ENCODE peak calls at places on chromosome 9, in four cellular contexts. One of them, this sample, is unnamed.

GRCh38 chr9:68974431-68974830 is 39.5 kb downstream of the PRKACG start:
- DNase-seq in CD8-positive, alpha-beta T cell: no peak
- DNase-seq in fibroblast of the aortic adventitia: no peak
- DNase-seq in upper lobe of left lung: no peak
- DNase-seq in this sample: no peak

GRCh38 chr9:105842023-105842644 is 147.8 kb downstream of the TMEM38B start:
- DNase-seq in CD8-positive, alpha-beta T cell: no peak
- DNase-seq in fibroblast of the aortic adventitia: peak
- DNase-seq in upper lobe of left lung: no peak
- DNase-seq in this sample: peak

GRCh38 chr9:124764774-124765438 is 6.2 kb downstream of the NR6A1 start:
- DNase-seq in CD8-positive, alpha-beta T cell: no peak
- DNase-seq in fibroblast of the aortic adventitia: peak
- DNase-seq in upper lobe of left lung: no peak
- DNase-seq in this sample: peak

GRCh38 chr9:88007291-88007650 is 32.9 kb upstream of the CDK20 start:
- DNase-seq in CD8-positive, alpha-beta T cell: no peak
- DNase-seq in fibroblast of the aortic adventitia: no peak
- DNase-seq in upper lobe of left lung: no peak
- DNase-seq in this sample: no peak

GRCh38 chr9:20526500-20527319 is 95.6 kb downstream of the MLLT3 start:
- DNase-seq in CD8-positive, alpha-beta T cell: no peak
- DNase-seq in fibroblast of the aortic adventitia: peak
- DNase-seq in upper lobe of left lung: no peak
- DNase-seq in this sample: peak

GRCh38 chr9:99025616-99026270 is 79.2 kb upstream of the TGFBR1 start:
- DNase-seq in CD8-positive, alpha-beta T cell: no peak
- DNase-seq in fibroblast of the aortic adventitia: no peak
- DNase-seq in upper lobe of left lung: no peak
- DNase-seq in this sample: no peak

GRCh38 chr9:121246821-121247511 is 21.0 kb upstream of the GSN start:
- DNase-seq in CD8-positive, alpha-beta T cell: no peak
- DNase-seq in fibroblast of the aortic adventitia: peak
- DNase-seq in upper lobe of left lung: no peak
- DNase-seq in this sample: peak

GRCh38 chr9:126880947-126881332 is 20.5 kb downstream of the ZBTB34 start:
- DNase-seq in CD8-positive, alpha-beta T cell: no peak
- DNase-seq in fibroblast of the aortic adventitia: no peak
- DNase-seq in upper lobe of left lung: no peak
- DNase-seq in this sample: no peak

GRCh38 chr9:132672413-132672690 is 2.1 kb downstream of the GTF3C4 start:
- DNase-seq in CD8-positive, alpha-beta T cell: no peak
- DNase-seq in fibroblast of the aortic adventitia: peak
- DNase-seq in upper lobe of left lung: no peak
- DNase-seq in this sample: no peak

GRCh38 chr9:132518151-132518550 is 64.3 kb upstream of the BARHL1 start:
- DNase-seq in CD8-positive, alpha-beta T cell: no peak
- DNase-seq in fibroblast of the aortic adventitia: no peak
- DNase-seq in upper lobe of left lung: no peak
- DNase-seq in this sample: no peak

GRCh38 chr9:98087420-98088354 is 31.2 kb downstream of the NANS start:
- DNase-seq in CD8-positive, alpha-beta T cell: peak
- DNase-seq in fibroblast of the aortic adventitia: peak
- DNase-seq in upper lobe of left lung: peak
- DNase-seq in this sample: peak

GRCh38 chr9:83981126-83981871 is 694 bp downstream of the RMI1 start:
- DNase-seq in CD8-positive, alpha-beta T cell: no peak
- DNase-seq in fibroblast of the aortic adventitia: peak
- DNase-seq in upper lobe of left lung: no peak
- DNase-seq in this sample: peak

GRCh38 chr9:117768740-117769400 is 64.7 kb downstream of the TLR4 start:
- DNase-seq in CD8-positive, alpha-beta T cell: no peak
- DNase-seq in fibroblast of the aortic adventitia: no peak
- DNase-seq in upper lobe of left lung: no peak
- DNase-seq in this sample: no peak

GRCh38 chr9:128106940-128107259 is 20.6 kb downstream of the PTGES2 start:
- DNase-seq in CD8-positive, alpha-beta T cell: no peak
- DNase-seq in fibroblast of the aortic adventitia: no peak
- DNase-seq in upper lobe of left lung: no peak
- DNase-seq in this sample: no peak

GRCh38 chr9:10612649-10613398 is at the start of gene PTPRD:
- DNase-seq in CD8-positive, alpha-beta T cell: no peak
- DNase-seq in fibroblast of the aortic adventitia: peak
- DNase-seq in upper lobe of left lung: peak
- DNase-seq in this sample: peak

GRCh38 chr9:36637491-36638270 is 65.0 kb downstream of the MELK start:
- DNase-seq in CD8-positive, alpha-beta T cell: no peak
- DNase-seq in fibroblast of the aortic adventitia: peak
- DNase-seq in upper lobe of left lung: no peak
- DNase-seq in this sample: peak

GRCh38 chr9:113590991-113591898 is 127.7 kb downstream of the RGS3 start:
- DNase-seq in CD8-positive, alpha-beta T cell: peak
- DNase-seq in fibroblast of the aortic adventitia: peak
- DNase-seq in upper lobe of left lung: peak
- DNase-seq in this sample: peak

GRCh38 chr9:113594484-113595299 is 131.2 kb downstream of the RGS3 start:
- DNase-seq in CD8-positive, alpha-beta T cell: no peak
- DNase-seq in fibroblast of the aortic adventitia: no peak
- DNase-seq in upper lobe of left lung: no peak
- DNase-seq in this sample: no peak

GRCh38 chr9:113591899-113592625 is 128.5 kb downstream of the RGS3 start:
- DNase-seq in CD8-positive, alpha-beta T cell: no peak
- DNase-seq in fibroblast of the aortic adventitia: no peak
- DNase-seq in upper lobe of left lung: no peak
- DNase-seq in this sample: no peak

GRCh38 chr9:113592806-113593575 is 129.5 kb downstream of the RGS3 start:
- DNase-seq in CD8-positive, alpha-beta T cell: no peak
- DNase-seq in fibroblast of the aortic adventitia: no peak
- DNase-seq in upper lobe of left lung: no peak
- DNase-seq in this sample: no peak

GRCh38 chr9:113593682-113594281 is 130.3 kb downstream of the RGS3 start:
- DNase-seq in CD8-positive, alpha-beta T cell: no peak
- DNase-seq in fibroblast of the aortic adventitia: peak
- DNase-seq in upper lobe of left lung: peak
- DNase-seq in this sample: peak
- TF ChIP-seq CTCF in CD8-positive, alpha-beta T cell: no peak
- TF ChIP-seq CTCF in fibroblast of the aortic adventitia: no peak
- TF ChIP-seq CTCF in upper lobe of left lung: no peak
- TF ChIP-seq CTCF in this sample: no peak

GRCh38 chr9:129273136-129273895 is 95.3 kb upstream of the IER5L start:
- DNase-seq in CD8-positive, alpha-beta T cell: no peak
- DNase-seq in fibroblast of the aortic adventitia: no peak
- DNase-seq in upper lobe of left lung: no peak
- DNase-seq in this sample: no peak

GRCh38 chr9:129273941-129274709 is 96.1 kb upstream of the IER5L start:
- DNase-seq in CD8-positive, alpha-beta T cell: no peak
- DNase-seq in fibroblast of the aortic adventitia: no peak
- DNase-seq in upper lobe of left lung: no peak
- DNase-seq in this sample: no peak

GRCh38 chr9:129272348-129273025 is 94.4 kb upstream of the IER5L start:
- DNase-seq in CD8-positive, alpha-beta T cell: no peak
- DNase-seq in fibroblast of the aortic adventitia: no peak
- DNase-seq in upper lobe of left lung: no peak
- DNase-seq in this sample: no peak

GRCh38 chr9:129270205-129270604 is 92.1 kb upstream of the IER5L start:
- DNase-seq in CD8-positive, alpha-beta T cell: peak
- DNase-seq in fibroblast of the aortic adventitia: no peak
- DNase-seq in upper lobe of left lung: no peak
- DNase-seq in this sample: no peak

DNA sequence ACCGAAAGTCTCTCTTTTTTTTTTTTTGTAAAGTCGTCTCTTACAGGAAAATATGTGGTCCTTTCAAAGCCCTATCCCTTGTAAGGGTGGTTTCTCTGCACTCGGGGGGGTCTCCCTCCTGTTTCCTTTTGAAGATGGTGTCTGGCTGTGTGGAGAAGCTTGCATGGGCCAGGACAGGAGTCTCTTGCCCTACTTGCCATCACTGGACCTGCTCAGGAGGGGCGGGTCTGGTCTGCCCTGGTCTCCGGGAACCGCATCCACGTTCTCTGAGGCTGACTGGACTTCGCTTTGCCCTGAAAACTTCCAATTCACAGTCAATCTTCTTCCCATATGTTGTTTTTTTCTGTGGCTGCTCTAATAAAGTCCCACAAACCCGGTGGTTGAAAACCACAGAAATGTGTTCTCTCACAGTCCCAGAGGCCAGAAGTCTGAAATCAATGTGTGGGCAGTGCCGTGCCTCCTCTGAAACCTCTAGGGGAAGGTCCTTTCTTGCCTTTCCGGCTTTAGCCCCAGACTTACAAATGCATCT is 92.9 kb upstream of the IER5L start:
- DNase-seq in CD8-positive, alpha-beta T cell: no peak
- DNase-seq in fibroblast of the aortic adventitia: peak
- DNase-seq in upper lobe of left lung: no peak
- DNase-seq in this sample: peak
- H3K4me3 ChIP-seq in CD8-positive, alpha-beta T cell: peak
- H3K4me3 ChIP-seq in fibroblast of the aortic adventitia: no peak
- H3K4me3 ChIP-seq in upper lobe of left lung: no peak
- H3K4me3 ChIP-seq in this sample: no peak

DNA sequence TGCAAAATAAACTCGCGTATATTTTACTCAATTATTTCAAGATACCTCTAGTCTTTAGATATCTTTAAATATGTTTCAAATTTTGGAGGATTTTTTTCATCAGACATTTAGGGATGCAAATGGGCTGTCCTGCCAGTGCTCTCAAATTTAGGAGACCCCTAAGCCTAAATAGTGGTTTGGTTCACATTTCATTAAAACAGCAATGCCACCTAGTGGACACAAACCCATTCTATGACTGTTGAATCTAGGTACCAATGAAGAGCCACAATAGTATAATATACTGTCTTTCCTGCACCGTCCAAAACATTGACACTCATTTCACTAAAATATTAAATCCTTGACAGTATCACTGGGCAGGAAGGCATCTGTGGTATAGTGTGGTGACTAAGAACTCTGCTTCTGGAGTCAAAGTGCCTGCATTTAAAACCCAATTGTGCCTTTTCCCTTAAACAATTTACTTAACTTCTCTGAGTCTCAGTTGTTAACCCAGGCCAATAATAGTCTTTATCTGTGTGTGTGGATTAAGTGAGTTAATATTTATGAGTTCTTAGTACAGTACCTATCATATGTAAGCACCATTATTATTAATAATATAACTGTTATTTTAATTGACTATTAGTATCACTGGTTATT is 148.0 kb downstream of the RORB start:
- DNase-seq in CD8-positive, alpha-beta T cell: no peak
- DNase-seq in fibroblast of the aortic adventitia: peak
- DNase-seq in upper lobe of left lung: no peak
- DNase-seq in this sample: peak
- TF ChIP-seq CTCF in CD8-positive, alpha-beta T cell: peak
- TF ChIP-seq CTCF in fibroblast of the aortic adventitia: peak
- TF ChIP-seq CTCF in upper lobe of left lung: peak
- TF ChIP-seq CTCF in this sample: peak

DNA sequence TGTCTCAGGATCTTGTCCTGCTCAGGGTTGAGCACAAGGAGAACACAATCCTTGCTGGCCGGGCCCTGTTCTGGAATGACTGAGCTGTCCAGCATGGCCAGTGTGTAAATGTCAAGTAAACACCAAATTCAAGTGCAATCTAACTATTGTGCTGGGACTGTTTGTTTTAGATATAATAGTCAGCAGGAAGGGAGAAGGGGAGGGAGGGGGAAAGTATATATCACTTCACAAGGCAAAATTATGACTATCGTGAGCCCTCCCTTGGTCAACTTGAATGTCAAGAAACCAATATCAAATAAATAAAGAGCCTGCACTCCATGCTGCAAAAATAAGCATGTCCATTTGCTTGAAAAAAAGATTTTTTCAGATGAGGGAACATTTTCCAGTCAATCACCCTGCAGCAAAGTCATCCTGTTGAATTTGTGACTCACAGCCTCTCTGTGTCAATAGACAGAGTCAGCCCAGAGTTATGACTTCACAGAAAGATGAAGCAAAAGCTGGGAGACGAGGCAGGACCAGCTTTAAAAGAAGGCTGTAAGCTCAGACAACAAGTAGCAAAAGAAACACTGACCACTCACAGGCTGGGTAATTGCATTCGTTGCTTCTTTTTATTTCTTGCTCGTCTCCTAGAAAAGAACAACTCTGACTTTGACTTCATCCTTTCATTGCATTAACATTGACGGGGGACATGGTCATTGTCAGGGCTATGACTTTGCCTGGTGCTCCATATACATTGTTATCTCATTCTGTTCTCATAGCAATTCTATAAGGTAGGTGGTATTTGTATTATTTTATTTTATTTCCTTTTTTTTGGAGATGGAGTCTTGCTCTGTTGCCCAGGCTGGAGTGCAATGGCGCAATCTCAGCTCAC is 15.3 kb upstream of the KLF4 start:
- DNase-seq in CD8-positive, alpha-beta T cell: no peak
- DNase-seq in fibroblast of the aortic adventitia: peak
- DNase-seq in upper lobe of left lung: no peak
- DNase-seq in this sample: peak
- H3K4me3 ChIP-seq in CD8-positive, alpha-beta T cell: no peak
- H3K4me3 ChIP-seq in fibroblast of the aortic adventitia: no peak
- H3K4me3 ChIP-seq in upper lobe of left lung: no peak
- H3K4me3 ChIP-seq in this sample: no peak

GRCh38 chr9:123417289-123418051 is 61.5 kb downstream of the CRB2 start:
- DNase-seq in CD8-positive, alpha-beta T cell: no peak
- DNase-seq in fibroblast of the aortic adventitia: no peak
- DNase-seq in upper lobe of left lung: no peak
- DNase-seq in this sample: no peak
- TF ChIP-seq CTCF in CD8-positive, alpha-beta T cell: no peak
- TF ChIP-seq CTCF in fibroblast of the aortic adventitia: no peak
- TF ChIP-seq CTCF in upper lobe of left lung: no peak
- TF ChIP-seq CTCF in this sample: no peak

DNA sequence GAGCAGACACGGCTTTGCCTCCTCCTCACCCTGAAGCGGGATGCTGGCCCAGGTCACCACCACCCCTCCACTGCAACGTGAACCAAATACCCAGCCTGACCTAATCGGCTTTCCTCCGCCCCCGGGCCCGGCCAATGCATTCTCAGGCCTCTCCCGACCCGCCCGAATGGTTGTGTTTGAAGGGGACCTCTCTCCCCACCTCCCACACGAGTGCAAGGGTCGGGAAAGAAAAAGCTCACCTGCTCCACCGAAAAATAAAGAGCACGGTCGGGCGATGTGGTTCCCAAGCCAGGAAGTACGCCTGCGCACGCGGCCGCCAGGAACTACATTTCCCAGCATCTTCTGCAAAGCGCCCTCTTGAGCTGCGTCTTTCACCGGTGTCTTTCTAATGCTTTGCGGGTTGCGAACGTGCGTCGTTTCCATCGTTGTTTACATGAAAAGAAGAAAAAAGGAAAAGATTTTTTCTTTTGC is at the start of gene ZNF883:
- DNase-seq in CD8-positive, alpha-beta T cell: peak
- DNase-seq in fibroblast of the aortic adventitia: peak
- DNase-seq in upper lobe of left lung: peak
- DNase-seq in this sample: peak
- H3K4me3 ChIP-seq in CD8-positive, alpha-beta T cell: peak
- H3K4me3 ChIP-seq in fibroblast of the aortic adventitia: peak
- H3K4me3 ChIP-seq in upper lobe of left lung: no peak
- H3K4me3 ChIP-seq in this sample: peak

This sample was measured in cardiac fibroblast.